ENCODE peak calls at places on chromosomes 13 and 19, in ten cellular contexts. One of them, this sample, is unnamed.

GRCh38 chr13:41500501-41500900 is 43.2 kb downstream of the RGCC start:
- DNase-seq in activated CD4-positive, alpha-beta T cell treated with anti-CD3 and anti-CD28 coated beads for 1 hour: no peak
- DNase-seq in NCI-H1417: no peak
- DNase-seq in C1 segment of cervical spinal cord: no peak
- DNase-seq in SK-N-SH: no peak
- DNase-seq in RWPE1: peak
- DNase-seq in mesendoderm: no peak
- DNase-seq in RPMI7951: no peak
- DNase-seq in effector CD4-positive, alpha-beta T cell: no peak
- DNase-seq in brain microvascular endothelial cell: no peak
- DNase-seq in this sample: no peak

GRCh38 chr19:40510526-40511115 is 43.8 kb downstream of the SPTBN4 start:
- DNase-seq in activated CD4-positive, alpha-beta T cell treated with anti-CD3 and anti-CD28 coated beads for 1 hour: no peak
- DNase-seq in NCI-H1417: no peak
- DNase-seq in C1 segment of cervical spinal cord: no peak
- DNase-seq in SK-N-SH: no peak
- DNase-seq in RWPE1: no peak
- DNase-seq in mesendoderm: no peak
- DNase-seq in RPMI7951: no peak
- DNase-seq in effector CD4-positive, alpha-beta T cell: no peak
- DNase-seq in brain microvascular endothelial cell: no peak
- DNase-seq in this sample: no peak

GRCh38 chr13:23321534-23322241 is 111.8 kb downstream of the SACS start:
- DNase-seq in activated CD4-positive, alpha-beta T cell treated with anti-CD3 and anti-CD28 coated beads for 1 hour: no peak
- DNase-seq in NCI-H1417: no peak
- DNase-seq in C1 segment of cervical spinal cord: no peak
- DNase-seq in SK-N-SH: no peak
- DNase-seq in RWPE1: peak
- DNase-seq in mesendoderm: no peak
- DNase-seq in RPMI7951: peak
- DNase-seq in effector CD4-positive, alpha-beta T cell: no peak
- DNase-seq in brain microvascular endothelial cell: peak
- DNase-seq in this sample: no peak

GRCh38 chr19:9793051-9793591 is 24.6 kb upstream of the ZNF846 start:
- DNase-seq in activated CD4-positive, alpha-beta T cell treated with anti-CD3 and anti-CD28 coated beads for 1 hour: peak
- DNase-seq in NCI-H1417: no peak
- DNase-seq in C1 segment of cervical spinal cord: no peak
- DNase-seq in SK-N-SH: no peak
- DNase-seq in RWPE1: no peak
- DNase-seq in mesendoderm: peak
- DNase-seq in RPMI7951: peak
- DNase-seq in effector CD4-positive, alpha-beta T cell: peak
- DNase-seq in brain microvascular endothelial cell: peak
- DNase-seq in this sample: no peak

GRCh38 chr13:20358022-20358421 is 125.9 kb upstream of the GJB6 start:
- DNase-seq in activated CD4-positive, alpha-beta T cell treated with anti-CD3 and anti-CD28 coated beads for 1 hour: no peak
- DNase-seq in NCI-H1417: no peak
- DNase-seq in C1 segment of cervical spinal cord: no peak
- DNase-seq in SK-N-SH: no peak
- DNase-seq in RWPE1: no peak
- DNase-seq in mesendoderm: no peak
- DNase-seq in RPMI7951: no peak
- DNase-seq in effector CD4-positive, alpha-beta T cell: no peak
- DNase-seq in brain microvascular endothelial cell: no peak
- DNase-seq in this sample: no peak

GRCh38 chr19:50315773-50316448 is 13.3 kb downstream of the KCNC3 start:
- DNase-seq in activated CD4-positive, alpha-beta T cell treated with anti-CD3 and anti-CD28 coated beads for 1 hour: no peak
- DNase-seq in NCI-H1417: peak
- DNase-seq in C1 segment of cervical spinal cord: no peak
- DNase-seq in SK-N-SH: peak
- DNase-seq in RWPE1: no peak
- DNase-seq in mesendoderm: peak
- DNase-seq in RPMI7951: peak
- DNase-seq in effector CD4-positive, alpha-beta T cell: no peak
- DNase-seq in brain microvascular endothelial cell: no peak
- DNase-seq in this sample: peak

GRCh38 chr19:16942583-16942982 is 53.8 kb downstream of the F2RL3 start:
- DNase-seq in activated CD4-positive, alpha-beta T cell treated with anti-CD3 and anti-CD28 coated beads for 1 hour: no peak
- DNase-seq in NCI-H1417: no peak
- DNase-seq in C1 segment of cervical spinal cord: no peak
- DNase-seq in SK-N-SH: no peak
- DNase-seq in RWPE1: no peak
- DNase-seq in mesendoderm: no peak
- DNase-seq in RPMI7951: no peak
- DNase-seq in effector CD4-positive, alpha-beta T cell: no peak
- DNase-seq in brain microvascular endothelial cell: no peak
- DNase-seq in this sample: no peak

GRCh38 chr19:7520131-7521051 is 2.0 kb upstream of the MCOLN1 start:
- DNase-seq in activated CD4-positive, alpha-beta T cell treated with anti-CD3 and anti-CD28 coated beads for 1 hour: no peak
- DNase-seq in NCI-H1417: no peak
- DNase-seq in C1 segment of cervical spinal cord: no peak
- DNase-seq in SK-N-SH: no peak
- DNase-seq in RWPE1: no peak
- DNase-seq in mesendoderm: no peak
- DNase-seq in RPMI7951: no peak
- DNase-seq in effector CD4-positive, alpha-beta T cell: no peak
- DNase-seq in brain microvascular endothelial cell: no peak
- DNase-seq in this sample: peak

GRCh38 chr13:24802074-24802473 is 38.1 kb downstream of the RNF17 start:
- DNase-seq in activated CD4-positive, alpha-beta T cell treated with anti-CD3 and anti-CD28 coated beads for 1 hour: no peak
- DNase-seq in NCI-H1417: no peak
- DNase-seq in C1 segment of cervical spinal cord: no peak
- DNase-seq in SK-N-SH: no peak
- DNase-seq in RWPE1: peak
- DNase-seq in mesendoderm: no peak
- DNase-seq in RPMI7951: peak
- DNase-seq in effector CD4-positive, alpha-beta T cell: no peak
- DNase-seq in brain microvascular endothelial cell: no peak
- DNase-seq in this sample: no peak

GRCh38 chr13:62920181-62920580 is 1504.5 kb upstream of the PCDH20 start:
- DNase-seq in activated CD4-positive, alpha-beta T cell treated with anti-CD3 and anti-CD28 coated beads for 1 hour: no peak
- DNase-seq in NCI-H1417: no peak
- DNase-seq in C1 segment of cervical spinal cord: no peak
- DNase-seq in SK-N-SH: no peak
- DNase-seq in RWPE1: no peak
- DNase-seq in mesendoderm: no peak
- DNase-seq in RPMI7951: no peak
- DNase-seq in effector CD4-positive, alpha-beta T cell: no peak
- DNase-seq in brain microvascular endothelial cell: no peak
- DNase-seq in this sample: no peak

GRCh38 chr13:111217661-111218060 is 102.6 kb downstream of the ARHGEF7 start:
- DNase-seq in activated CD4-positive, alpha-beta T cell treated with anti-CD3 and anti-CD28 coated beads for 1 hour: no peak
- DNase-seq in NCI-H1417: peak
- DNase-seq in C1 segment of cervical spinal cord: no peak
- DNase-seq in SK-N-SH: no peak
- DNase-seq in RWPE1: no peak
- DNase-seq in mesendoderm: no peak
- DNase-seq in RPMI7951: no peak
- DNase-seq in effector CD4-positive, alpha-beta T cell: no peak
- DNase-seq in brain microvascular endothelial cell: no peak
- DNase-seq in this sample: no peak

GRCh38 chr19:1531587-1531986 is 7.7 kb downstream of the PLK5 start:
- DNase-seq in activated CD4-positive, alpha-beta T cell treated with anti-CD3 and anti-CD28 coated beads for 1 hour: no peak
- DNase-seq in NCI-H1417: no peak
- DNase-seq in C1 segment of cervical spinal cord: no peak
- DNase-seq in SK-N-SH: no peak
- DNase-seq in RWPE1: no peak
- DNase-seq in mesendoderm: no peak
- DNase-seq in RPMI7951: no peak
- DNase-seq in effector CD4-positive, alpha-beta T cell: no peak
- DNase-seq in brain microvascular endothelial cell: no peak
- DNase-seq in this sample: no peak

GRCh38 chr13:98854448-98854847 is 102.0 kb upstream of the SLC15A1 start:
- DNase-seq in activated CD4-positive, alpha-beta T cell treated with anti-CD3 and anti-CD28 coated beads for 1 hour: no peak
- DNase-seq in NCI-H1417: no peak
- DNase-seq in C1 segment of cervical spinal cord: no peak
- DNase-seq in SK-N-SH: no peak
- DNase-seq in RWPE1: no peak
- DNase-seq in mesendoderm: no peak
- DNase-seq in RPMI7951: no peak
- DNase-seq in effector CD4-positive, alpha-beta T cell: no peak
- DNase-seq in brain microvascular endothelial cell: no peak
- DNase-seq in this sample: no peak

GRCh38 chr13:50635504-50635903 is 208.0 kb downstream of the DLEU7 start:
- DNase-seq in activated CD4-positive, alpha-beta T cell treated with anti-CD3 and anti-CD28 coated beads for 1 hour: no peak
- DNase-seq in NCI-H1417: no peak
- DNase-seq in C1 segment of cervical spinal cord: peak
- DNase-seq in SK-N-SH: no peak
- DNase-seq in RWPE1: no peak
- DNase-seq in mesendoderm: peak
- DNase-seq in RPMI7951: peak
- DNase-seq in effector CD4-positive, alpha-beta T cell: no peak
- DNase-seq in brain microvascular endothelial cell: no peak
- DNase-seq in this sample: no peak

GRCh38 chr13:39259371-39259770 is 221.1 kb downstream of the NHLRC3 start:
- DNase-seq in activated CD4-positive, alpha-beta T cell treated with anti-CD3 and anti-CD28 coated beads for 1 hour: no peak
- DNase-seq in NCI-H1417: no peak
- DNase-seq in C1 segment of cervical spinal cord: no peak
- DNase-seq in SK-N-SH: no peak
- DNase-seq in RWPE1: no peak
- DNase-seq in mesendoderm: no peak
- DNase-seq in RPMI7951: no peak
- DNase-seq in effector CD4-positive, alpha-beta T cell: no peak
- DNase-seq in brain microvascular endothelial cell: no peak
- DNase-seq in this sample: no peak

GRCh38 chr13:25657062-25657588 is 285.4 kb downstream of the ATP8A2 start:
- DNase-seq in activated CD4-positive, alpha-beta T cell treated with anti-CD3 and anti-CD28 coated beads for 1 hour: no peak
- DNase-seq in NCI-H1417: no peak
- DNase-seq in C1 segment of cervical spinal cord: no peak
- DNase-seq in SK-N-SH: no peak
- DNase-seq in RWPE1: no peak
- DNase-seq in mesendoderm: no peak
- DNase-seq in RPMI7951: no peak
- DNase-seq in effector CD4-positive, alpha-beta T cell: no peak
- DNase-seq in brain microvascular endothelial cell: no peak
- DNase-seq in this sample: no peak

GRCh38 chr19:49042177-49042576 is 1.5 kb upstream of the CGB5 start:
- DNase-seq in activated CD4-positive, alpha-beta T cell treated with anti-CD3 and anti-CD28 coated beads for 1 hour: no peak
- DNase-seq in NCI-H1417: no peak
- DNase-seq in C1 segment of cervical spinal cord: no peak
- DNase-seq in SK-N-SH: no peak
- DNase-seq in RWPE1: no peak
- DNase-seq in mesendoderm: peak
- DNase-seq in RPMI7951: peak
- DNase-seq in effector CD4-positive, alpha-beta T cell: no peak
- DNase-seq in brain microvascular endothelial cell: peak
- DNase-seq in this sample: no peak

GRCh38 chr19:15374105-15374651 is 5.4 kb downstream of the AKAP8 start:
- DNase-seq in activated CD4-positive, alpha-beta T cell treated with anti-CD3 and anti-CD28 coated beads for 1 hour: no peak
- DNase-seq in NCI-H1417: no peak
- DNase-seq in C1 segment of cervical spinal cord: no peak
- DNase-seq in SK-N-SH: peak
- DNase-seq in RWPE1: no peak
- DNase-seq in mesendoderm: no peak
- DNase-seq in RPMI7951: no peak
- DNase-seq in effector CD4-positive, alpha-beta T cell: no peak
- DNase-seq in brain microvascular endothelial cell: no peak
- DNase-seq in this sample: no peak

GRCh38 chr19:39401549-39402416 is 4.9 kb upstream of the ZFP36 start:
- DNase-seq in activated CD4-positive, alpha-beta T cell treated with anti-CD3 and anti-CD28 coated beads for 1 hour: peak
- DNase-seq in NCI-H1417: no peak
- DNase-seq in C1 segment of cervical spinal cord: peak
- DNase-seq in SK-N-SH: no peak
- DNase-seq in RWPE1: no peak
- DNase-seq in mesendoderm: peak
- DNase-seq in RPMI7951: peak
- DNase-seq in effector CD4-positive, alpha-beta T cell: peak
- DNase-seq in brain microvascular endothelial cell: peak
- DNase-seq in this sample: no peak